ENCODE peak calls at places on chromosomes 1 and 21, in seven cellular contexts. V is colonic mucosa; B is adrenal gland; O is ACHN; F is thoracic aorta; K is prostate gland; L is activated CD4-positive, CD25-positive, alpha-beta regulatory T cell treated with anti-CD3 and anti-CD28 coated beads, Interleukin-2, amount 50 U/mL, for 72 hours. S is an unnamed sample.

GRCh38 chr1:167737169-167737568 is 15.4 kb downstream of the MPZL1 start:
- DNase-seq in V (peak; percentile 82), B (no peak), O (no peak), F (no peak), K (no peak), L (no peak), S (no peak)

GRCh38 chr1:51955797-51956527 is 34.5 kb downstream of the RAB3B start:
- DNase-seq in V (peak; percentile 20), B (no peak), O (no peak), F (no peak), K (peak; percentile 14), L (no peak), S (no peak)

GRCh38 chr21:14862794-14863720 is 201.7 kb downstream of the NRIP1 start:
- DNase-seq in V (no peak), B (peak; percentile 29), O (peak; percentile 36), F (no peak), K (no peak), L (no peak), S (no peak)

GRCh38 chr1:38929476-38929875 is 12.2 kb downstream of the RHBDL2 start:
- DNase-seq in V (no peak), B (no peak), O (no peak), F (no peak), K (no peak), L (no peak), S (no peak)

GRCh38 chr1:24027838-24028468 is 47.8 kb upstream of the SRSF10 start:
- DNase-seq in V (no peak), B (no peak), O (peak; percentile 51), F (no peak), K (no peak), L (no peak), S (no peak)

GRCh38 chr1:235127774-235128452 is 724 bp downstream of the TOMM20 start:
- DNase-seq in V (no peak), B (no peak), O (peak; percentile 26), F (no peak), K (no peak), L (peak; percentile 42), S (no peak)

GRCh38 chr1:90317628-90318027 is 322.7 kb downstream of the ZNF326 start:
- DNase-seq in V (no peak), B (no peak), O (no peak), F (no peak), K (no peak), L (no peak), S (no peak)

GRCh38 chr1:235888119-235888643 is 21.5 kb upstream of the LYST start:
- DNase-seq in V (no peak), B (no peak), O (no peak), F (no peak), K (no peak), L (peak; percentile 51), S (no peak)

GRCh38 chr1:19128965-19129514 is 81.0 kb downstream of the UBR4 start:
- DNase-seq in V (no peak), B (peak; percentile 22), O (no peak), F (no peak), K (no peak), L (no peak), S (no peak)

GRCh38 chr1:12539705-12540579 is 78.1 kb downstream of the DHRS3 start:
- DNase-seq in V (peak; percentile 57), B (peak; percentile 36), O (no peak), F (peak; percentile 80), K (no peak), L (no peak), S (no peak)

GRCh38 chr1:117110774-117111173 is 10.8 kb downstream of the TRIM45 start:
- DNase-seq in V (no peak), B (no peak), O (no peak), F (no peak), K (no peak), L (no peak), S (no peak)

GRCh38 chr21:29164330-29164942 is 34.0 kb downstream of the MAP3K7CL start:
- DNase-seq in V (no peak), B (peak; percentile 24), O (peak; percentile 84), F (no peak), K (no peak), L (no peak), S (no peak)

GRCh38 chr1:185574139-185574835 is 159.9 kb upstream of the HMCN1 start:
- DNase-seq in V (no peak), B (no peak), O (no peak), F (no peak), K (no peak), L (no peak), S (no peak)

GRCh38 chr1:11719313-11720032 is 16.5 kb upstream of the AGTRAP start:
- DNase-seq in V (peak; percentile 87), B (peak; percentile 87), O (peak; percentile 36), F (peak; percentile 63), K (peak; percentile 76), L (peak; percentile 89), S (no peak)

GRCh38 chr1:168865850-168866620 is 137.0 kb upstream of the DPT start:
- DNase-seq in V (no peak), B (no peak), O (no peak), F (no peak), K (no peak), L (no peak), S (no peak)

GRCh38 chr1:193285626-193286025 is 99.2 kb upstream of the B3GALT2 start:
- DNase-seq in V (no peak), B (no peak), O (no peak), F (no peak), K (no peak), L (no peak), S (no peak)

GRCh38 chr1:13956386-13956785 is 256.4 kb downstream of the PRDM2 start:
- DNase-seq in V (no peak), B (no peak), O (no peak), F (no peak), K (no peak), L (no peak), S (no peak)

GRCh38 chr1:91885716-91886506 is at the start of gene TGFBR3:
- DNase-seq in V (peak; percentile 88), B (peak; percentile 94), O (peak; percentile 79), F (peak; percentile 52), K (peak; percentile 91), L (peak; percentile 63), S (peak; percentile 77)

GRCh38 chr1:75765697-75766355 is 20.2 kb upstream of the RABGGTB start:
- DNase-seq in V (no peak), B (no peak), O (peak; percentile 46), F (no peak), K (no peak), L (no peak), S (no peak)

GRCh38 chr1:164369698-164370365 is 189.2 kb upstream of the PBX1 start:
- DNase-seq in V (no peak), B (no peak), O (no peak), F (no peak), K (no peak), L (no peak), S (no peak)

GRCh38 chr1:150267896-150268295 is 920 bp downstream of the APH1A start:
- DNase-seq in V (no peak), B (peak; percentile 29), O (no peak), F (no peak), K (no peak), L (no peak), S (no peak)

GRCh38 chr1:30533141-30533540 is 190.2 kb downstream of the MATN1 start:
- DNase-seq in V (no peak), B (no peak), O (no peak), F (no peak), K (no peak), L (no peak), S (no peak)

GRCh38 chr1:214573386-214574358 is 22.3 kb upstream of the PTPN14 start:
- DNase-seq in V (peak; percentile 23), B (no peak), O (no peak), F (no peak), K (peak; percentile 81), L (no peak), S (no peak)

GRCh38 chr1:55898191-55898590 is 681.2 kb downstream of the PLPP3 start:
- DNase-seq in V (no peak), B (peak; percentile 6), O (no peak), F (no peak), K (no peak), L (no peak), S (no peak)

GRCh38 chr1:16960560-16961296 is 19.7 kb downstream of the MFAP2 start:
- DNase-seq in V (peak; percentile 94), B (peak; percentile 83), O (peak; percentile 83), F (peak; percentile 54), K (peak; percentile 78), L (peak; percentile 88), S (peak; percentile 41)

GRCh38 chr21:27219068-27219467 is 252.2 kb upstream of the ADAMTS5 start:
- DNase-seq in V (no peak), B (no peak), O (no peak), F (no peak), K (no peak), L (no peak), S (no peak)

GRCh38 chr1:198151688-198152087 is 5.1 kb upstream of the NEK7 start:
- DNase-seq in V (no peak), B (no peak), O (no peak), F (no peak), K (no peak), L (no peak), S (no peak)

GRCh38 chr1:6419803-6420593 is at the start of gene HES2:
- DNase-seq in V (peak; percentile 82), B (no peak), O (no peak), F (no peak), K (no peak), L (no peak), S (no peak)

GRCh38 chr1:102084771-102085535 is 88.2 kb upstream of the OLFM3 start:
- DNase-seq in V (no peak), B (no peak), O (no peak), F (no peak), K (no peak), L (no peak), S (no peak)

GRCh38 chr1:99599678-99600175 is 46.2 kb upstream of the PALMD start:
- DNase-seq in V (no peak), B (peak; percentile 98), O (peak; percentile 58), F (no peak), K (no peak), L (no peak), S (no peak)

GRCh38 chr1:244865028-244865371 is 657 bp upstream of the HNRNPU start:
- DNase-seq in V (peak; percentile 59), B (peak; percentile 43), O (no peak), F (no peak), K (no peak), L (peak; percentile 38), S (no peak)

GRCh38 chr1:201277441-201277840 is 5.9 kb upstream of the PKP1 start:
- DNase-seq in V (no peak), B (no peak), O (no peak), F (no peak), K (no peak), L (no peak), S (no peak)

GRCh38 chr1:18535391-18536210 is 54.9 kb downstream of the KLHDC7A start:
- DNase-seq in V (peak; percentile 77), B (no peak), O (no peak), F (no peak), K (peak; percentile 71), L (no peak), S (no peak)

GRCh38 chr21:38798481-38798882 is 7.2 kb upstream of the ETS2 start:
- DNase-seq in V (peak; percentile 81), B (no peak), O (peak; percentile 77), F (no peak), K (no peak), L (peak; percentile 41), S (no peak)

GRCh38 chr1:62386351-62387121 is 50.3 kb upstream of the USP1 start:
- DNase-seq in V (no peak), B (no peak), O (no peak), F (no peak), K (no peak), L (no peak), S (no peak)

GRCh38 chr21:26686278-26686677 is 113.2 kb upstream of the CYYR1 start:
- DNase-seq in V (no peak), B (peak; percentile 39), O (peak; percentile 65), F (no peak), K (no peak), L (no peak), S (no peak)

GRCh38 chr21:25639167-25639921 is at the start of gene JAM2:
- DNase-seq in V (peak; percentile 21), B (peak; percentile 41), O (peak; percentile 20), F (no peak), K (peak; percentile 9), L (peak; percentile 37), S (no peak)

GRCh38 chr1:29975036-29975694 is 738.8 kb downstream of the PTPRU start:
- DNase-seq in V (no peak), B (peak; percentile 13), O (peak; percentile 62), F (no peak), K (no peak), L (no peak), S (no peak)

S was measured in GOT3.